ENCODE peak calls at places on chromosome 15, in seven cellular contexts. One of them, this sample, is unnamed.

GRCh38 chr15:35674873-35675781 is 129.2 kb upstream of the DPH6 start:
- DNase-seq in sigmoid colon: no peak
- DNase-seq in fibroblast of pulmonary artery: peak; percentile 80
- DNase-seq in A673: peak; percentile 69
- DNase-seq in stomach: no peak
- DNase-seq in fibroblast of mammary gland: peak; percentile 70
- DNase-seq in HAP-1: no peak
- DNase-seq in this sample: no peak

GRCh38 chr15:67372563-67372962 is 118.0 kb downstream of the IQCH start:
- DNase-seq in sigmoid colon: no peak
- DNase-seq in fibroblast of pulmonary artery: peak; percentile 53
- DNase-seq in A673: no peak
- DNase-seq in stomach: no peak
- DNase-seq in fibroblast of mammary gland: no peak
- DNase-seq in HAP-1: no peak
- DNase-seq in this sample: no peak

GRCh38 chr15:88814393-88814792 is 11.2 kb downstream of the ACAN start:
- DNase-seq in sigmoid colon: no peak
- DNase-seq in fibroblast of pulmonary artery: no peak
- DNase-seq in A673: peak; percentile 27
- DNase-seq in stomach: no peak
- DNase-seq in fibroblast of mammary gland: no peak
- DNase-seq in HAP-1: peak; percentile 31
- DNase-seq in this sample: no peak

GRCh38 chr15:32824777-32825176 is 107.0 kb downstream of the GREM1 start:
- DNase-seq in sigmoid colon: no peak
- DNase-seq in fibroblast of pulmonary artery: peak; percentile 85
- DNase-seq in A673: no peak
- DNase-seq in stomach: no peak
- DNase-seq in fibroblast of mammary gland: peak; percentile 93
- DNase-seq in HAP-1: no peak
- DNase-seq in this sample: no peak

GRCh38 chr15:74384566-74385441 is 17.4 kb upstream of the CYP11A1 start:
- DNase-seq in sigmoid colon: no peak
- DNase-seq in fibroblast of pulmonary artery: no peak
- DNase-seq in A673: no peak
- DNase-seq in stomach: peak; percentile 46
- DNase-seq in fibroblast of mammary gland: peak; percentile 55
- DNase-seq in HAP-1: no peak
- DNase-seq in this sample: no peak

GRCh38 chr15:72902245-72902928 is 118.8 kb upstream of the ADPGK start:
- DNase-seq in sigmoid colon: peak; percentile 69
- DNase-seq in fibroblast of pulmonary artery: peak; percentile 59
- DNase-seq in A673: no peak
- DNase-seq in stomach: peak; percentile 32
- DNase-seq in fibroblast of mammary gland: peak; percentile 81
- DNase-seq in HAP-1: peak; percentile 34
- DNase-seq in this sample: no peak

GRCh38 chr15:90960316-90961091 is 5.8 kb downstream of the RCCD1 start:
- DNase-seq in sigmoid colon: no peak
- DNase-seq in fibroblast of pulmonary artery: no peak
- DNase-seq in A673: no peak
- DNase-seq in stomach: no peak
- DNase-seq in fibroblast of mammary gland: no peak
- DNase-seq in HAP-1: no peak
- DNase-seq in this sample: no peak

GRCh38 chr15:70432924-70433500 is 330.3 kb downstream of the UACA start:
- DNase-seq in sigmoid colon: no peak
- DNase-seq in fibroblast of pulmonary artery: no peak
- DNase-seq in A673: no peak
- DNase-seq in stomach: no peak
- DNase-seq in fibroblast of mammary gland: no peak
- DNase-seq in HAP-1: no peak
- DNase-seq in this sample: no peak

GRCh38 chr15:64426845-64427465 is 33.4 kb upstream of the ZNF609 start:
- DNase-seq in sigmoid colon: no peak
- DNase-seq in fibroblast of pulmonary artery: peak; percentile 76
- DNase-seq in A673: peak; percentile 67
- DNase-seq in stomach: no peak
- DNase-seq in fibroblast of mammary gland: peak; percentile 47
- DNase-seq in HAP-1: no peak
- DNase-seq in this sample: no peak

GRCh38 chr15:31065824-31066223 is 35.7 kb downstream of the TRPM1 start:
- DNase-seq in sigmoid colon: no peak
- DNase-seq in fibroblast of pulmonary artery: no peak
- DNase-seq in A673: no peak
- DNase-seq in stomach: no peak
- DNase-seq in fibroblast of mammary gland: no peak
- DNase-seq in HAP-1: no peak
- DNase-seq in this sample: no peak

GRCh38 chr15:51132384-51133139 is 37.9 kb upstream of the TNFAIP8L3 start:
- DNase-seq in sigmoid colon: peak; percentile 74
- DNase-seq in fibroblast of pulmonary artery: peak; percentile 98
- DNase-seq in A673: peak; percentile 51
- DNase-seq in stomach: no peak
- DNase-seq in fibroblast of mammary gland: peak; percentile 99
- DNase-seq in HAP-1: peak; percentile 63
- DNase-seq in this sample: peak; percentile 18

GRCh38 chr15:20356444-20357138 is 185.0 kb downstream of the GOLGA6L6 start:
- DNase-seq in sigmoid colon: peak; percentile 69
- DNase-seq in fibroblast of pulmonary artery: peak; percentile 20
- DNase-seq in A673: peak; percentile 59
- DNase-seq in stomach: peak; percentile 63
- DNase-seq in fibroblast of mammary gland: peak; percentile 19
- DNase-seq in HAP-1: peak; percentile 68
- DNase-seq in this sample: peak; percentile 55

GRCh38 chr15:39781967-39782292 is 711 bp downstream of the FSIP1 start:
- DNase-seq in sigmoid colon: no peak
- DNase-seq in fibroblast of pulmonary artery: no peak
- DNase-seq in A673: peak; percentile 13
- DNase-seq in stomach: no peak
- DNase-seq in fibroblast of mammary gland: no peak
- DNase-seq in HAP-1: no peak
- DNase-seq in this sample: no peak

GRCh38 chr15:68557469-68558317 is 21.1 kb upstream of the CORO2B start:
- DNase-seq in sigmoid colon: no peak
- DNase-seq in fibroblast of pulmonary artery: no peak
- DNase-seq in A673: no peak
- DNase-seq in stomach: no peak
- DNase-seq in fibroblast of mammary gland: no peak
- DNase-seq in HAP-1: no peak
- DNase-seq in this sample: no peak

GRCh38 chr15:63191895-63192603 is 2.6 kb downstream of the RAB8B start:
- DNase-seq in sigmoid colon: no peak
- DNase-seq in fibroblast of pulmonary artery: no peak
- DNase-seq in A673: no peak
- DNase-seq in stomach: no peak
- DNase-seq in fibroblast of mammary gland: no peak
- DNase-seq in HAP-1: no peak
- DNase-seq in this sample: no peak

GRCh38 chr15:63195257-63196023 is 6.0 kb downstream of the RAB8B start:
- DNase-seq in sigmoid colon: peak; percentile 71
- DNase-seq in fibroblast of pulmonary artery: no peak
- DNase-seq in A673: no peak
- DNase-seq in stomach: no peak
- DNase-seq in fibroblast of mammary gland: no peak
- DNase-seq in HAP-1: no peak
- DNase-seq in this sample: no peak

GRCh38 chr15:63192604-63193206 is 3.3 kb downstream of the RAB8B start:
- DNase-seq in sigmoid colon: no peak
- DNase-seq in fibroblast of pulmonary artery: no peak
- DNase-seq in A673: no peak
- DNase-seq in stomach: no peak
- DNase-seq in fibroblast of mammary gland: no peak
- DNase-seq in HAP-1: no peak
- DNase-seq in this sample: no peak

GRCh38 chr15:63196846-63197245 is 7.4 kb downstream of the RAB8B start:
- DNase-seq in sigmoid colon: no peak
- DNase-seq in fibroblast of pulmonary artery: no peak
- DNase-seq in A673: no peak
- DNase-seq in stomach: no peak
- DNase-seq in fibroblast of mammary gland: no peak
- DNase-seq in HAP-1: no peak
- DNase-seq in this sample: no peak

DNA sequence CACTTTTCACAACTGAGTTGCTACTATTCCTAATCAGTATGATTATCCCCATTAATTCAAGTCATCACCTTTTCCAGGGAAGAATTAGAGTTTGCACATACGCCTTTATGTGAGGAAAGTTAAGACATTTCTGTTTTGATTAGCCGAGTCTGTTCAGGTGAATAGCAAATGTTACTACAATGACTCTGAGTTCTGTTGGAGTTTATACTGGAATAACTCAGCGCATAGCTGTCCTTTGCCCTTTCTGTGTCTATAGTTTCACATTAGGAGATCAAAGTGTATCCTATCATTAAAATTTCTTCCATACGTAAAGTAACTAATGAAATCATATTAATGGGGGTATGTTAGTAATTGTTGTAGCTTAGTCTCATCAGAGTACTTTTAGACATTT is 4.9 kb downstream of the RAB8B start:
- DNase-seq in sigmoid colon: no peak
- DNase-seq in fibroblast of pulmonary artery: no peak
- DNase-seq in A673: no peak
- DNase-seq in stomach: no peak
- DNase-seq in fibroblast of mammary gland: no peak
- DNase-seq in HAP-1: no peak
- DNase-seq in this sample: no peak
- H3K4me3 ChIP-seq in sigmoid colon: no peak overlapping the region
- H3K4me3 ChIP-seq in fibroblast of pulmonary artery: no peak overlapping the region
- H3K4me3 ChIP-seq in A673: no peak overlapping the region
- H3K4me3 ChIP-seq in stomach: no peak overlapping the region
- H3K4me3 ChIP-seq in fibroblast of mammary gland: no peak overlapping the region
- H3K4me3 ChIP-seq in HAP-1: no peak overlapping the region
- H3K4me3 ChIP-seq in this sample: no peak overlapping the region

DNA sequence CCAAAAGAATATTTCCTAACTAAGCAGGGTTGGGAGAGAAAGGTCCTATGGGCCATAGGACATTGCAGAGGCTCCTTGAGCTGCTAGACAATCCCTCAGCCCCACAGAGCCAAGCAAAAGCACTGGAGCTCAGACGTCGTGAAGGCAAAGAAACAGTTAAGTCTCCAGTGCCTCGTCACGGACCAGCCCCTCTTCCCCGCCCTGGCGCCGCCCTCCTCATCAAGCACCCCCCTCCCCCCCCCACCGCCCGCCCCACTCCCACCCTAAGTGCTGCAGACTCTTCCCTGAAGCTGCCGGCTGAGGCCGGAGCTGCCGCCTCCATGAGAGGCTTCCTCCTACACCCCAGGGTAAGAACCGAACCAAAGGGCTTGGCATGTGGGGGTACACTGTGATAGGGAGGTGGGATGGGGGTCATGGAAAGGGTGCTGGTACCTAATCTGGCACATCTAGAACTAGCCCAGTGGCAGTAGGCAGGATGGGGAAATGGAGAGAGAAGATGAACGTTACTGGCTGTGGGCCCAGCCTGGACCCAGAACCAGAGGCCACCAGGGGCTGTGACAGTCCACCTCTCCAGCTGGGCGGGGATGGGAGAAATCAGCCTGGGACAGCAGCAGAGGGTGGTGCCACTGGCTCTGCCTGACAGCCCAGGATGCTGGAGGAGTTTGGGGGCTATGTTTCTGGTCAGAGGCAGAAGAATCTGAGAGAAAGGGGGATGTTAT is at the start of gene MAP1A:
- DNase-seq in sigmoid colon: peak; percentile 89
- DNase-seq in fibroblast of pulmonary artery: peak; percentile 49
- DNase-seq in A673: peak; percentile 85
- DNase-seq in stomach: no peak
- DNase-seq in fibroblast of mammary gland: peak; percentile 54
- DNase-seq in HAP-1: peak; percentile 80
- DNase-seq in this sample: peak; percentile 84
- H3K4me3 ChIP-seq in sigmoid colon: peak within 1 kb of the TSS; percentile 68
- H3K4me3 ChIP-seq in fibroblast of pulmonary artery: peak within 1 kb of the TSS; percentile 59
- H3K4me3 ChIP-seq in A673: peak within 1 kb of the TSS; percentile 76
- H3K4me3 ChIP-seq in stomach: peak within 1 kb of the TSS; percentile 52
- H3K4me3 ChIP-seq in fibroblast of mammary gland: peak within 1 kb of the TSS; percentile 85
- H3K4me3 ChIP-seq in HAP-1: peak within 1 kb of the TSS; percentile 40
- H3K4me3 ChIP-seq in this sample: peak within 1 kb of the TSS; percentile 65

GRCh38 chr15:26893351-26894065 is 26.6 kb downstream of the GABRA5 start:
- DNase-seq in sigmoid colon: no peak
- DNase-seq in fibroblast of pulmonary artery: no peak
- DNase-seq in A673: no peak
- DNase-seq in stomach: no peak
- DNase-seq in fibroblast of mammary gland: no peak
- DNase-seq in HAP-1: no peak
- DNase-seq in this sample: no peak

GRCh38 chr15:26891448-26891881 is 24.6 kb downstream of the GABRA5 start:
- DNase-seq in sigmoid colon: no peak
- DNase-seq in fibroblast of pulmonary artery: peak; percentile 71
- DNase-seq in A673: peak; percentile 68
- DNase-seq in stomach: peak; percentile 60
- DNase-seq in fibroblast of mammary gland: peak; percentile 56
- DNase-seq in HAP-1: peak; percentile 89
- DNase-seq in this sample: peak; percentile 57

GRCh38 chr15:26892678-26893077 is 25.8 kb downstream of the GABRA5 start:
- DNase-seq in sigmoid colon: no peak
- DNase-seq in fibroblast of pulmonary artery: no peak
- DNase-seq in A673: no peak
- DNase-seq in stomach: no peak
- DNase-seq in fibroblast of mammary gland: no peak
- DNase-seq in HAP-1: no peak
- DNase-seq in this sample: no peak

GRCh38 chr15:26890988-26891387 is 24.1 kb downstream of the GABRA5 start:
- DNase-seq in sigmoid colon: no peak
- DNase-seq in fibroblast of pulmonary artery: no peak
- DNase-seq in A673: no peak
- DNase-seq in stomach: no peak
- DNase-seq in fibroblast of mammary gland: no peak
- DNase-seq in HAP-1: no peak
- DNase-seq in this sample: no peak

GRCh38 chr15:26892119-26892518 is 25.3 kb downstream of the GABRA5 start:
- DNase-seq in sigmoid colon: no peak
- DNase-seq in fibroblast of pulmonary artery: no peak
- DNase-seq in A673: no peak
- DNase-seq in stomach: no peak
- DNase-seq in fibroblast of mammary gland: no peak
- DNase-seq in HAP-1: no peak
- DNase-seq in this sample: no peak
- H3K4me3 ChIP-seq in sigmoid colon: peak overlapping the region; percentile 39
- H3K4me3 ChIP-seq in fibroblast of pulmonary artery: no peak overlapping the region
- H3K4me3 ChIP-seq in A673: no peak overlapping the region
- H3K4me3 ChIP-seq in stomach: peak overlapping the region; percentile 38
- H3K4me3 ChIP-seq in fibroblast of mammary gland: no peak overlapping the region
- H3K4me3 ChIP-seq in HAP-1: no peak overlapping the region
- H3K4me3 ChIP-seq in this sample: no peak overlapping the region

DNA sequence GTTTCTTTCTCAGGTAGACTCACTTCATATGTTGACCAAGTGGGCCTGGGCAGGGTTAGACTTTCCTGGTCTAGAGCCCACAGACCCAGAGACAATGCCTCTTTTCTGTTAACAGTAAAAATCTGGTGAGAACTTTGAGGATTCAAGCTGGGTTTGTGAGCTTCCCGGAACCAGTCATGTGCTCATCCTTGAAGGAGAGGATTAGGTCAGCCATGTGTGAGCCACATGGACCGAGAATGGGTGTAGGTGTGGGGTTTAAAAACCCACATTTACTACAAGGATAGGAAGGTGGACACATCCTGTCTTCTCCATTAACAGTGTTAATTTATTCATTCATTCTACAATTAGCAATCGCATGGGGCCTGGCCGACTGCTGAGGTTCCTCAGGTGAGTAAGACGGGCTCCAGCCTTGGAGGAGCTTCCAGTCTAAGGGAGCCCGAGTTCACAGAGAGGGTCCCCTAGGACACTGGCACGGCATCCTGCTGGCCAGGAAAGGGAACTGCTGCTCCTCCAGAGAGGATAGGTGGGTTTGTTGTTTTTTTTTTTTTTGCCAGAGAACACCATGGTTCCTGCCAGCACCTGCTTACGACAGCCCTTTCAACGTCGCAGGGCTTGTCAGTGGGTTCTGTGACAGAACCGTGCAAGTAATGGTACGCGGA is 69.0 kb downstream of the SQOR start:
- DNase-seq in sigmoid colon: no peak
- DNase-seq in fibroblast of pulmonary artery: no peak
- DNase-seq in A673: no peak
- DNase-seq in stomach: no peak
- DNase-seq in fibroblast of mammary gland: no peak
- DNase-seq in HAP-1: no peak
- DNase-seq in this sample: no peak
- H3K4me3 ChIP-seq in sigmoid colon: peak overlapping the region; percentile 56
- H3K4me3 ChIP-seq in fibroblast of pulmonary artery: no peak overlapping the region
- H3K4me3 ChIP-seq in A673: no peak overlapping the region
- H3K4me3 ChIP-seq in stomach: peak overlapping the region; percentile 55
- H3K4me3 ChIP-seq in fibroblast of mammary gland: peak overlapping the region; percentile 59
- H3K4me3 ChIP-seq in HAP-1: no peak overlapping the region
- H3K4me3 ChIP-seq in this sample: no peak overlapping the region